ENCODE peak calls at places on chromosomes 11 and 22, in four cellular contexts. One of them, this sample, is unnamed.
A peak's percentile ranks its signal among the peaks of the same experiment; 100 is the strongest.

GRCh38 chr11:45798793-45799441 is 6.0 kb upstream of the SLC35C1 start:
- DNase-seq in nephron progenitor cell: no peak
- DNase-seq in DMS53: peak; percentile 61
- DNase-seq in Karpas-422: no peak
- DNase-seq in this sample: no peak

GRCh38 chr11:22617868-22618267 is 7.8 kb downstream of the FANCF start:
- DNase-seq in Karpas-422: no peak
- DNase-seq in DMS53: no peak
- DNase-seq in nephron progenitor cell: no peak
- DNase-seq in this sample: no peak

GRCh38 chr11:133265536-133265935 is 266.8 kb downstream of the OPCML start:
- DNase-seq in DMS53: no peak
- DNase-seq in nephron progenitor cell: no peak
- DNase-seq in Karpas-422: no peak
- DNase-seq in this sample: no peak

GRCh38 chr11:47946682-47947575 is 33.4 kb upstream of the PTPRJ start:
- DNase-seq in DMS53: peak; percentile 65
- DNase-seq in Karpas-422: no peak
- DNase-seq in nephron progenitor cell: no peak
- DNase-seq in this sample: no peak

GRCh38 chr11:28343304-28344233 is 235.4 kb downstream of the METTL15 start:
- DNase-seq in DMS53: peak; percentile 57
- DNase-seq in nephron progenitor cell: no peak
- DNase-seq in Karpas-422: no peak
- DNase-seq in this sample: no peak

GRCh38 chr11:118618991-118619375 is 11.6 kb downstream of the PHLDB1 start:
- DNase-seq in DMS53: no peak
- DNase-seq in nephron progenitor cell: no peak
- DNase-seq in Karpas-422: no peak
- DNase-seq in this sample: no peak

GRCh38 chr11:59011672-59012071 is 72.4 kb downstream of the GLYATL1 start:
- DNase-seq in nephron progenitor cell: peak; percentile 6
- DNase-seq in DMS53: peak; percentile 11
- DNase-seq in Karpas-422: no peak
- DNase-seq in this sample: no peak

GRCh38 chr11:96012086-96012824 is 88.3 kb upstream of the MTMR2 start:
- DNase-seq in Karpas-422: peak; percentile 84
- DNase-seq in DMS53: peak; percentile 99
- DNase-seq in nephron progenitor cell: peak; percentile 24
- DNase-seq in this sample: peak; percentile 95

GRCh38 chr22:20132686-20133246 is 1.2 kb downstream of the ZDHHC8 start:
- DNase-seq in nephron progenitor cell: no peak
- DNase-seq in Karpas-422: no peak
- DNase-seq in DMS53: no peak
- DNase-seq in this sample: no peak

GRCh38 chr11:106424111-106424510 is 346.6 kb downstream of the AASDHPPT start:
- DNase-seq in nephron progenitor cell: no peak
- DNase-seq in DMS53: peak; percentile 3
- DNase-seq in Karpas-422: no peak
- DNase-seq in this sample: no peak

GRCh38 chr22:43827926-43828710 is 16.0 kb upstream of the EFCAB6 start:
- DNase-seq in Karpas-422: no peak
- DNase-seq in DMS53: peak; percentile 32
- DNase-seq in nephron progenitor cell: no peak
- DNase-seq in this sample: no peak

GRCh38 chr22:45877651-45878050 is 99.3 kb downstream of the WNT7B start:
- DNase-seq in Karpas-422: no peak
- DNase-seq in DMS53: no peak
- DNase-seq in nephron progenitor cell: no peak
- DNase-seq in this sample: no peak

GRCh38 chr22:40819741-40820140 is 595 bp upstream of the SLC25A17 start:
- DNase-seq in nephron progenitor cell: no peak
- DNase-seq in Karpas-422: peak; percentile 59
- DNase-seq in DMS53: peak; percentile 54
- DNase-seq in this sample: no peak

GRCh38 chr11:80350541-80350940 is 909.7 kb upstream of the TENM4 start:
- DNase-seq in nephron progenitor cell: no peak
- DNase-seq in DMS53: no peak
- DNase-seq in Karpas-422: no peak
- DNase-seq in this sample: no peak